ENCODE peak calls at places on chromosomes 5 and 9, in four cellular contexts. D, Q, Y and H are unnamed samples.

GRCh38 chr5:90878081-90878480 is 319.5 kb downstream of the ADGRV1 start:
- DNase-seq in D (no peak), Q (no peak), Y (no peak), H (no peak)

GRCh38 chr9:89850633-89851325 is 246.0 kb downstream of the GADD45G start:
- DNase-seq in Y (no peak), D (peak; percentile 22), Q (no peak), H (no peak)

GRCh38 chr5:103624748-103625147 is 62.2 kb upstream of the NUDT12 start:
- DNase-seq in Y (no peak), D (no peak), Q (no peak), H (no peak)

GRCh38 chr9:4167040-4167671 is 132.7 kb downstream of the GLIS3 start:
- DNase-seq in Y (no peak), D (peak; percentile 62), Q (peak; percentile 55), H (no peak)

GRCh38 chr5:1110930-1111726 is 735 bp downstream of the SLC12A7 start:
- DNase-seq in Q (no peak), D (peak; percentile 18), Y (peak; percentile 80), H (no peak)

GRCh38 chr5:67182406-67182805 is 14.2 kb downstream of the CD180 start:
- DNase-seq in D (peak; percentile 63), Q (peak; percentile 7), Y (peak; percentile 70), H (peak; percentile 39)

GRCh38 chr5:176560364-176560763 is 11.2 kb downstream of the CDHR2 start:
- DNase-seq in D (no peak), Y (no peak), Q (no peak), H (no peak)

GRCh38 chr5:134432174-134432573 is 20.5 kb upstream of the CDKN2AIPNL start:
- DNase-seq in Y (no peak), D (no peak), Q (no peak), H (no peak)

GRCh38 chr9:93098236-93098946 is 2.4 kb downstream of the CARD19 start:
- DNase-seq in Q (peak; percentile 86), Y (peak; percentile 23), D (peak; percentile 99), H (peak; percentile 84)

GRCh38 chr5:151270599-151270998 is 17.6 kb downstream of the GM2A start:
- DNase-seq in Q (no peak), D (peak; percentile 70), Y (no peak), H (peak; percentile 16)

GRCh38 chr9:77827104-77827784 is 179.1 kb upstream of the GNA14 start:
- DNase-seq in D (peak; percentile 35), Q (no peak), Y (no peak), H (no peak)

GRCh38 chr5:64784451-64785025 is 15.8 kb downstream of the CWC27 start:
- DNase-seq in D (peak; percentile 79), Q (peak; percentile 90), Y (peak; percentile 33), H (no peak)

GRCh38 chr9:89378541-89378940 is 60.2 kb downstream of the SECISBP2 start:
- DNase-seq in D (no peak), Y (no peak), Q (no peak), H (no peak)

GRCh38 chr5:178238313-178238635 is 5.7 kb upstream of the PHYKPL start:
- DNase-seq in Y (no peak), D (no peak), Q (no peak), H (no peak)

GRCh38 chr5:57749396-57749795 is 266.8 kb upstream of the ACTBL2 start:
- DNase-seq in D (peak; percentile 60), Y (no peak), Q (no peak), H (no peak)

GRCh38 chr9:90946981-90947380 is 145.4 kb downstream of the SYK start:
- DNase-seq in Q (no peak), D (no peak), Y (no peak), H (no peak)